ENCODE peak calls at places on chromosomes 12 and 14, in ten cellular contexts. K, N, Z, E, D, P, B, H, R and Y are unnamed samples.

GRCh38 chr12:49832836-49833421 is 4.7 kb upstream of the NCKAP5L start:
- DNase-seq in K (no peak), B (no peak), Z (no peak), H (no peak), N (no peak), E (peak), R (no peak), D (no peak), P (no peak), Y (no peak)

GRCh38 chr14:31949709-31950108 is 127.4 kb upstream of the ARHGAP5 start:
- DNase-seq in D (no peak), K (no peak), E (peak), P (no peak), H (no peak), B (no peak), Z (peak), N (no peak), R (no peak), Y (no peak)

GRCh38 chr14:88323520-88324199 is 591 bp upstream of the KCNK10 start:
- DNase-seq in H (peak), B (no peak), Z (no peak), P (no peak), E (peak), D (no peak), K (peak), N (peak), R (no peak), Y (no peak)

GRCh38 chr12:100995201-100995600 is 200.6 kb downstream of the ANO4 start:
- DNase-seq in N (no peak), D (peak), B (peak), H (no peak), K (peak), R (no peak), E (peak), Z (no peak), P (no peak), Y (no peak)

GRCh38 chr14:22811752-22812151 is 3.5 kb downstream of the SLC7A7 start:
- DNase-seq in R (peak), N (no peak), Z (no peak), E (peak), K (no peak), B (no peak), H (no peak), P (no peak), D (no peak), Y (no peak)

GRCh38 chr14:105412768-105413541 is 6.7 kb upstream of the MTA1 start:
- DNase-seq in P (no peak), D (no peak), R (no peak), H (no peak), K (no peak), Z (no peak), E (no peak), N (no peak), B (no peak), Y (no peak)

GRCh38 chr14:23182372-23183014 is 967 bp downstream of the SLC7A8 start:
- DNase-seq in Z (peak), R (peak), H (peak), D (no peak), P (peak), B (no peak), N (peak), K (peak), E (no peak), Y (no peak)

GRCh38 chr12:88339966-88340365 is 197.9 kb downstream of the TMTC3 start:
- DNase-seq in B (no peak), Z (no peak), H (no peak), R (no peak), E (peak), P (no peak), K (no peak), N (no peak), D (no peak), Y (no peak)

GRCh38 chr14:52790011-52790755 is 1.2 kb downstream of the GNPNAT1 start:
- DNase-seq in K (peak), N (no peak), R (no peak), H (no peak), B (peak), E (no peak), Z (no peak), P (no peak), D (no peak), Y (no peak)

GRCh38 chr12:77120695-77121094 is 55.3 kb upstream of the E2F7 start:
- DNase-seq in B (no peak), P (no peak), K (no peak), N (no peak), R (no peak), D (peak), E (peak), H (no peak), Z (no peak), Y (no peak)

GRCh38 chr14:66009104-66009503 is 477.1 kb upstream of the CCDC196 start:
- DNase-seq in E (peak), B (no peak), D (peak), K (peak), H (no peak), N (no peak), R (no peak), Z (peak), P (no peak), Y (no peak)

GRCh38 chr12:120043421-120043820 is 54.4 kb downstream of the BICDL1 start:
- DNase-seq in P (no peak), R (no peak), D (no peak), Z (no peak), E (no peak), H (no peak), N (no peak), B (no peak), K (no peak), Y (no peak)

GRCh38 chr12:33825442-33825841 is 196.9 kb upstream of the ALG10 start:
- DNase-seq in E (no peak), Z (no peak), P (no peak), R (no peak), H (no peak), N (no peak), D (no peak), B (no peak), K (no peak), Y (no peak)

GRCh38 chr14:77141592-77142288 is at the start of gene ZDHHC22:
- DNase-seq in P (no peak), R (no peak), B (no peak), K (peak), D (no peak), Z (no peak), N (no peak), H (peak), E (no peak), Y (no peak)

GRCh38 chr12:65608319-65608916 is 215.9 kb upstream of the HMGA2 start:
- DNase-seq in R (no peak), K (no peak), N (no peak), B (no peak), Z (no peak), H (no peak), P (no peak), D (peak), E (peak), Y (no peak)

GRCh38 chr14:68683326-68683725 is 109.5 kb downstream of the ZFP36L1 start:
- DNase-seq in P (no peak), D (peak), E (peak), B (no peak), Z (no peak), N (no peak), H (no peak), R (peak), K (no peak), Y (no peak)

GRCh38 chr14:100601914-100602313 is 14.7 kb upstream of the BEGAIN start:
- DNase-seq in B (no peak), P (no peak), H (no peak), R (no peak), Z (no peak), N (no peak), E (no peak), D (no peak), K (no peak), Y (no peak)

GRCh38 chr14:64942531-64943111 is at the start of gene GPX2:
- DNase-seq in D (no peak), P (peak), Z (peak), R (no peak), N (peak), K (no peak), H (no peak), E (no peak), B (no peak), Y (no peak)

GRCh38 chr14:24299255-24300191 is at the start of the genes DHRS1 and NOP9:
- DNase-seq in D (peak), H (peak), Z (peak), E (peak), B (peak), R (peak), K (peak), P (peak), N (peak), Y (peak)

GRCh38 chr12:50333441-50333840 is 50.1 kb upstream of the LIMA1 start:
- DNase-seq in B (no peak), Z (no peak), R (no peak), E (no peak), N (no peak), K (no peak), H (no peak), D (no peak), P (no peak), Y (no peak)

GRCh38 chr14:23209651-23210423 is 26.4 kb upstream of the SLC7A8 start:
- DNase-seq in E (peak), B (no peak), K (no peak), Z (no peak), N (no peak), H (no peak), P (no peak), R (no peak), D (no peak), Y (no peak)

GRCh38 chr14:77485901-77486678 is 12.5 kb downstream of the ISM2 start:
- DNase-seq in Z (no peak), K (no peak), H (no peak), P (no peak), E (peak), D (peak), N (no peak), R (no peak), B (no peak), Y (no peak)

GRCh38 chr12:125989716-125990115 is 924.5 kb downstream of the AACS start:
- DNase-seq in E (no peak), H (no peak), Z (no peak), K (no peak), B (no peak), N (no peak), D (no peak), R (no peak), P (no peak), Y (no peak)

GRCh38 chr12:103441437-103442186 is 54.2 kb downstream of the C12orf42 start:
- DNase-seq in N (peak), E (no peak), P (no peak), Z (no peak), B (no peak), K (no peak), H (no peak), D (no peak), R (no peak), Y (peak)

GRCh38 chr14:68210729-68211299 is 391.2 kb downstream of the RAD51B start:
- DNase-seq in R (no peak), E (peak), N (peak), P (no peak), H (no peak), D (peak), K (no peak), B (peak), Z (peak), Y (peak)

GRCh38 chr12:10855807-10856206 is 6.5 kb upstream of the PRR4 start:
- DNase-seq in H (no peak), E (no peak), N (no peak), D (no peak), B (no peak), Z (no peak), R (no peak), P (no peak), K (no peak), Y (no peak)

GRCh38 chr12:42961395-42961794 is 371.8 kb upstream of the PRICKLE1 start:
- DNase-seq in K (peak), P (no peak), R (no peak), Z (peak), B (no peak), E (peak), H (no peak), D (peak), N (no peak), Y (no peak)

GRCh38 chr12:3263939-3264699 is 186.9 kb downstream of the TSPAN9 start:
- DNase-seq in D (no peak), Z (no peak), H (no peak), K (no peak), P (no peak), R (no peak), E (no peak), N (no peak), B (no peak), Y (no peak)

GRCh38 chr12:125418902-125419564 is 353.8 kb downstream of the AACS start:
- DNase-seq in K (no peak), B (no peak), Z (no peak), R (no peak), P (no peak), E (no peak), D (no peak), N (no peak), H (no peak), Y (no peak)

GRCh38 chr12:91144053-91144452 is 32.8 kb upstream of the LUM start:
- DNase-seq in E (peak), N (no peak), P (no peak), R (no peak), H (no peak), D (no peak), B (no peak), Z (no peak), K (no peak), Y (no peak)

GRCh38 chr12:6936378-6936638 is 7.3 kb upstream of the RNU7-1 start:
- DNase-seq in R (no peak), N (no peak), K (no peak), Z (no peak), P (no peak), B (no peak), D (no peak), E (no peak), H (no peak), Y (no peak)
- H3K27ac ChIP-seq in R (no peak), N (peak), K (peak), Z (no peak), P (peak), B (no peak), D (no peak), E (no peak), H (peak), Y (peak)

GRCh38 chr12:53067074-53067992 is 11.9 kb downstream of the SPRYD3 start:
- DNase-seq in R (peak), P (peak), E (no peak), D (no peak), B (no peak), H (no peak), K (no peak), N (no peak), Z (no peak), Y (no peak)

GRCh38 chr12:53064613-53065415 is 14.4 kb downstream of the SPRYD3 start:
- DNase-seq in E (no peak), H (no peak), D (no peak), N (no peak), K (no peak), B (no peak), P (no peak), R (peak), Z (no peak), Y (no peak)

GRCh38 chr12:53065470-53065869 is 13.7 kb downstream of the SPRYD3 start:
- DNase-seq in R (peak), H (no peak), E (no peak), K (no peak), B (no peak), Z (no peak), D (no peak), P (no peak), N (no peak), Y (no peak)

GRCh38 chr12:53066594-53066978 is 12.6 kb downstream of the SPRYD3 start:
- DNase-seq in D (no peak), Z (no peak), K (no peak), P (peak), R (peak), H (no peak), B (no peak), E (no peak), N (no peak), Y (no peak)

GRCh38 chr12:53065975-53066593 is 13.1 kb downstream of the SPRYD3 start:
- DNase-seq in K (peak), H (peak), B (peak), D (no peak), P (peak), N (peak), E (peak), Z (peak), R (peak), Y (peak)
- TF ChIP-seq CTCF in K (peak), H (peak), B (peak), D (peak), P (peak), N (peak), E (peak), Z (peak), R (peak), Y (peak)

GRCh38 chr12:107560906-107561285 is 124.7 kb upstream of the PWP1 start:
- DNase-seq in K (no peak), E (no peak), D (no peak), P (no peak), R (no peak), H (no peak), Z (no peak), N (no peak), B (no peak), Y (no peak)

GRCh38 chr12:107568718-107569117 is 116.9 kb upstream of the PWP1 start:
- DNase-seq in Z (no peak), B (no peak), K (no peak), R (no peak), H (no peak), P (no peak), D (no peak), N (no peak), E (peak), Y (no peak)

GRCh38 chr12:107564946-107565345 is 120.7 kb upstream of the PWP1 start:
- DNase-seq in B (peak), P (no peak), Z (no peak), K (peak), E (peak), D (peak), H (no peak), R (no peak), N (peak), Y (no peak)

GRCh38 chr12:107567871-107568619 is 117.6 kb upstream of the PWP1 start:
- DNase-seq in E (no peak), N (no peak), P (no peak), D (no peak), K (no peak), Z (no peak), R (no peak), H (no peak), B (no peak), Y (no peak)

GRCh38 chr12:107565551-107565950 is 120.0 kb upstream of the PWP1 start:
- DNase-seq in H (no peak), R (no peak), K (no peak), N (no peak), B (no peak), D (no peak), Z (no peak), P (no peak), E (no peak), Y (no peak)
- H3K27ac ChIP-seq in H (no peak), R (no peak), K (no peak), N (no peak), B (no peak), D (no peak), Z (no peak), P (no peak), E (no peak), Y (no peak)

GRCh38 chr12:67457799-67458680 is 188.9 kb downstream of the CAND1 start:
- DNase-seq in P (no peak), Z (no peak), D (no peak), K (peak), E (no peak), N (no peak), R (no peak), B (peak), H (no peak), Y (no peak)

GRCh38 chr12:67456281-67456918 is 187.2 kb downstream of the CAND1 start:
- DNase-seq in Z (peak), H (no peak), E (peak), R (no peak), P (no peak), N (no peak), B (no peak), K (no peak), D (peak), Y (no peak)

GRCh38 chr12:67457136-67457535 is 188.0 kb downstream of the CAND1 start:
- DNase-seq in D (no peak), H (no peak), K (no peak), R (no peak), B (no peak), N (no peak), E (no peak), Z (no peak), P (no peak), Y (no peak)

GRCh38 chr12:67453181-67453580 is 184.0 kb downstream of the CAND1 start:
- DNase-seq in B (no peak), P (no peak), K (no peak), R (no peak), E (no peak), Z (no peak), H (no peak), D (no peak), N (no peak), Y (no peak)

GRCh38 chr12:67455236-67455635 is 186.1 kb downstream of the CAND1 start:
- DNase-seq in Z (no peak), K (no peak), D (no peak), R (no peak), H (no peak), P (no peak), E (no peak), B (no peak), N (no peak), Y (no peak)
- TF ChIP-seq CTCF in Z (no peak), K (no peak), D (no peak), R (no peak), H (no peak), P (no peak), E (no peak), B (no peak), N (no peak), Y (no peak)